ENCODE peak calls at places on chromosomes 5 and 9, in four cellular contexts. C is GM12878, B is HCT116, N is Panc1. Z is an unnamed sample.

GRCh38 chr9:5643005-5643624 is 14.2 kb downstream of the RIC1 start:
- DNase-seq in C (no peak), B (no peak), N (no peak), Z (no peak)

GRCh38 chr9:76717611-76718010 is 46.6 kb upstream of the PCA3 start:
- DNase-seq in N (no peak), B (no peak), C (no peak), Z (no peak)

GRCh38 chr5:7876867-7877266 is 7.9 kb downstream of the MTRR start:
- DNase-seq in N (no peak), B (no peak), C (no peak), Z (no peak)

GRCh38 chr9:130159814-130160670 is 12.2 kb upstream of the NCS1 start:
- DNase-seq in C (no peak), B (no peak), N (no peak), Z (no peak)

GRCh38 chr9:127921592-127922120 is 4.8 kb upstream of the ST6GALNAC4 start:
- DNase-seq in B (no peak), N (no peak), C (no peak), Z (peak; percentile 94)

GRCh38 chr9:133161542-133161950 is 2.2 kb downstream of the GBGT1 start:
- DNase-seq in B (no peak), N (no peak), C (no peak), Z (peak; percentile 51)

GRCh38 chr5:169667896-169668674 is 31.0 kb downstream of the DOCK2 start:
- DNase-seq in N (no peak), B (no peak), C (no peak), Z (no peak)

GRCh38 chr5:79774171-79774854 is 84.7 kb downstream of the CMYA5 start:
- DNase-seq in C (no peak), N (no peak), B (peak; percentile 41), Z (no peak)

GRCh38 chr5:56019306-56020272 is 24.8 kb upstream of the IL6ST start:
- DNase-seq in C (no peak), B (no peak), N (no peak), Z (no peak)

GRCh38 chr9:90783552-90783951 is 18.1 kb upstream of the SYK start:
- DNase-seq in N (no peak), B (no peak), C (no peak), Z (no peak)

GRCh38 chr5:81424728-81425127 is 30.8 kb upstream of the ACOT12 start:
- DNase-seq in B (no peak), C (no peak), N (no peak), Z (no peak)

GRCh38 chr5:121976979-121977378 is 15.2 kb downstream of the SRFBP1 start:
- DNase-seq in B (no peak), N (no peak), C (no peak), Z (no peak)

GRCh38 chr5:125497651-125498050 is 751.2 kb upstream of the ZNF608 start:
- DNase-seq in N (no peak), B (no peak), C (no peak), Z (no peak)

GRCh38 chr9:133803028-133803585 is 65.0 kb upstream of the SARDH start:
- DNase-seq in B (no peak), N (no peak), C (no peak), Z (no peak)

GRCh38 chr5:15687401-15687800 is 187.4 kb downstream of the FBXL7 start:
- DNase-seq in B (no peak), C (no peak), N (no peak), Z (no peak)

GRCh38 chr9:28799876-28800275 is 1226.6 kb upstream of the C9orf72 start:
- DNase-seq in C (no peak), N (no peak), B (no peak), Z (no peak)

GRCh38 chr5:119745976-119746375 is 116.6 kb downstream of the FAM170A start:
- DNase-seq in C (no peak), N (no peak), B (no peak), Z (no peak)

GRCh38 chr5:88837222-88837621 is 45.8 kb downstream of the MEF2C start:
- DNase-seq in N (no peak), B (no peak), C (no peak), Z (no peak)

GRCh38 chr9:14146201-14146890 is 167.6 kb downstream of the NFIB start:
- DNase-seq in N (no peak), B (no peak), C (no peak), Z (no peak)

GRCh38 chr9:37913480-37914153 is 9.7 kb upstream of the SLC25A51 start:
- DNase-seq in N (peak; percentile 70), C (peak; percentile 47), B (peak; percentile 71), Z (peak; percentile 85)

GRCh38 chr5:140205216-140205615 is 30.2 kb downstream of the CYSTM1 start:
- DNase-seq in B (no peak), N (no peak), C (no peak), Z (no peak)

GRCh38 chr9:38687389-38687842 is 32.5 kb downstream of the FAM240B start:
- DNase-seq in C (no peak), B (peak; percentile 42), N (peak; percentile 22), Z (peak; percentile 82)

GRCh38 chr5:166428264-166428663 is 1863.2 kb upstream of the WWC1 start:
- DNase-seq in N (no peak), B (no peak), C (no peak), Z (no peak)

GRCh38 chr9:114893622-114894021 is 36.8 kb downstream of the TNFSF8 start:
- DNase-seq in C (no peak), B (no peak), N (no peak), Z (no peak)

GRCh38 chr9:114895605-114896004 is 34.8 kb downstream of the TNFSF8 start:
- DNase-seq in B (no peak), C (no peak), N (no peak), Z (no peak)

GRCh38 chr9:114894206-114894605 is 36.2 kb downstream of the TNFSF8 start:
- DNase-seq in C (no peak), B (no peak), N (no peak), Z (no peak)

GRCh38 chr9:114896344-114896743 is 34.0 kb downstream of the TNFSF8 start:
- DNase-seq in C (no peak), N (no peak), B (no peak), Z (no peak)

DNA sequence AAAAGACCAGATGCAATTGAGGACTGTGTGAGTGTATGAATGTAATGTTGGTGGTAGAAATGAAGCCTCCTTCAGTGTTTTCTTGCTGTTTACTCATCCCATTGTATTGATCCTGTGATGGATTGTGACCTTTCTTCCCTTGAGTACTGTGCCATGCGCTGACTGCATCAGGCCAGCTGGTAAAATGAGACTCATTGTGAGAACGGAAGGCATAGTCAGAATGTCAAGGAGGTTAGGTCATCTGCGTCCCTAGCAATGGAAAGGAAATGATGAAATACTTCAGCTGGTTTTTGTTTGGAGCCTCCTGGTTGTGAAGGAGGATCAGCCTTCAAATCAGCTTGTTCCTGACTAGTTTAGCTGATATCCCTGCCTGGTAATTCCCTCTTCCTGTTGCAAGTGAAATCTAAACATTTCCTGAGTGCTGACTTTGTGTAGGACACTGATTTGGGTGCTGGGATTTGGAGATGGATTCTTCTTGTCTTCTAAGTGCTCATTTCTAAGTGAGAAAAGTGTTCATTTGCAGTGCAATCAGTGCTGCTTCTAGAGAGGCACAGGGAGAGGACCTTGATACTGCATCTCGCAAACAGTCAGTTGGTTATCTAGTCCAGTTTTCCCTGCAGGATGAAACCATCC is 35.5 kb downstream of the TNFSF8 start:
- DNase-seq in B (no peak), N (no peak), C (no peak), Z (no peak)
- TF ChIP-seq POLR2AphosphoS5 in B (no peak), N (no peak), C (no peak), Z (no peak)

GRCh38 chr5:95726811-95727763 is 4.0 kb upstream of the RHOBTB3 start:
- DNase-seq in C (no peak), N (no peak), B (no peak), Z (no peak)
- H3K4me1 ChIP-seq in C (peaks cover 21% of the 10 kb centered on the region), N (peaks cover 47% of the 10 kb centered on the region), B (peaks cover 50% of the 10 kb centered on the region), Z (peaks cover 56% of the 10 kb centered on the region)

DNA sequence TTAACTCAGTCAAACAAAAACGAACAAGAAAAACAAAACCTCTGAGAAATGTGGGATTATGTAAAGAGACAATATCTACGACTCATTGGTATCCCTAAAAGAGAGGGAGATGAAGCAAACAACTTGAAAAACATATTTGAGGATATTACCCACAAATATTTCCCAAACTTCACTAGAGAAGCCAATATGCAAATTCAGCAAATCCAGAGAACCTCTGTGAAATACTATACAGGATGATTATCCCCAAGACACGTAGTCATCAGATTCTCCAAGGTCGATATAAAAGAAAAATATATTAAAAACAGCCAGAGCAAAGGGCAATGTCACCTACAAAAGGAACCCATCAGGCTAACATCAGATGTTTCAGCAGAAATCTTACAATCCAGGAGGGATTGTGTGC is 226.1 kb downstream of the CDH12 start:
- DNase-seq in C (no peak), N (no peak), B (no peak), Z (no peak)
- H3K27ac ChIP-seq in C (no peak overlapping the region), N (no peak overlapping the region), B (no peak overlapping the region), Z (no peak overlapping the region)

GRCh38 chr5:132215329-132215728 is 12.3 kb downstream of the P4HA2 start:
- DNase-seq in C (no peak), B (no peak), N (no peak), Z (peak; percentile 74)

GRCh38 chr5:132213666-132214065 is 14.0 kb downstream of the P4HA2 start:
- DNase-seq in N (no peak), B (no peak), C (no peak), Z (peak; percentile 61)

GRCh38 chr5:132210944-132211343 is 16.7 kb downstream of the P4HA2 start:
- DNase-seq in N (no peak), C (no peak), B (no peak), Z (no peak)

GRCh38 chr5:132211787-132212186 is 15.9 kb downstream of the P4HA2 start:
- DNase-seq in C (no peak), N (no peak), B (no peak), Z (no peak)

GRCh38 chr5:132214491-132214890 is 13.2 kb downstream of the P4HA2 start:
- DNase-seq in B (no peak), N (no peak), C (no peak), Z (peak; percentile 22)
- TF ChIP-seq POLR2AphosphoS5 in B (no peak), N (no peak), C (no peak), Z (no peak)

DNA sequence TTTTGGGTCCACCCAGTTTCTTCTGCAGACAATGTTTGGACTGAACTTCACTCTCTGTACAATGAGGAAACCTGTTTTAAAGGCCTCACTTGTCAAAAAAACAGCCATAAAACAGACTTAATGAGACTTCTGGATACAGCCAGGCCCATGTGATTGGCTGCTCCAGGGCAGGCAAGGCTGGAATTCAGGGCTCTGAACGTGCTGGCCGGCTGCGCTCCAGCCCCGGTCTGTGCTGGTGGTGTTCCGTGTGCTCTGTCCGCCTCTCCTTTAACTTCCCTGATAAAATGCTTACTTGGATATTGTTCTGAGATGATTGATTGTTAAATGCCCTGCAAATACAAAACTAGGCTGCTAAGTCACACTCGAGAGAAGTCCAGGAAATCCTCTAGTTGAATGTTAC is 131.2 kb upstream of the KLF4 start:
- DNase-seq in B (no peak), C (no peak), N (no peak), Z (no peak)
- H3K4me1 ChIP-seq in B (peaks cover 31% of the 10 kb centered on the region), C (no peaks in the 10 kb centered on the region), N (no peaks in the 10 kb centered on the region), Z (no peaks in the 10 kb centered on the region)

DNA sequence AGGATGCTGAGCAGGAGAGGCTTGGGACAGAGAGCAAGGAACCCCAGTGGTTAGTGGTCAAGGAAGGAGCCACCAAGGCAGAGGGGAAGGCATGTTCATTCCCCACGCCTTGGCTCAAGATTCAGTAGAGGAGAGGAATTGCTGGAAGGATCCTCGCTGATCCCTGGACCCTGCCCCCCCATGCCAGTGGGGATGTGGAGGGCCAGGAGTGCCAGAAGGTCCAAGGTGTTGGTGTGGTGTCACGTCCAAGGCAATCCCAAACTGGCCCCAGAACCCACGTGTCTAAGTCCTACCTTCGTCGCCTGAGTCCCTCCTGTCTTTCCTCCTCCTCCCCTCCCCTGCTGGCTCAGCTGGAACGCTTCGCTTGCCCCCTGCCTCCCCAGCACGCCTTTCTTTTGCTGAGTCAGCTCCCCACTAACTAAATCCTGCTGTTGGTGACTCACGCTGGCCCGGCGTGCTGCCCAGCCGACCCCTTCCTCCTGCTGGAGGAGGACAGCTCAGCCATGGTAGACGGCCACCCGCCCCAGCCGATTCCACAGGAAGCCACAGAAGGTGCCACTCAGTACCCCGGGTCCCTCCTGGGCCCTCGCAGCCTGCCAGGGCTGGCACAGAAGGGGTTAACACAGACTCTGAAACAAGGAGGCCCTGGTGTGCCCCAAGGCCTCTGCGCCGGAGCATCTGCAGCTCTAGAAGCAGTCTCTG is 37.6 kb upstream of the ORM1 start:
- DNase-seq in B (no peak), C (no peak), N (no peak), Z (peak; percentile 67)
- H3K27ac ChIP-seq in B (no peak overlapping the region), C (no peak overlapping the region), N (no peak overlapping the region), Z (no peak overlapping the region)

Z was measured in spleen.